ENCODE peak calls at places on chromosomes 7 and 10, in nine cellular contexts. T, J, O, H, M, E, Z, P and G are unnamed samples.

GRCh38 chr10:125064681-125065492 is 95.5 kb downstream of the CTBP2 start:
- DNase-seq in T (peak), J (peak), O (no peak), H (peak), M (peak), E (no peak), Z (no peak), P (no peak), G (no peak)

GRCh38 chr7:16616122-16616521 is 29.4 kb downstream of the ANKMY2 start:
- DNase-seq in T (no peak), J (no peak), O (no peak), H (no peak), M (no peak), E (no peak), Z (no peak), P (no peak), G (no peak)

GRCh38 chr7:16739863-16740622 is 13.5 kb upstream of the TSPAN13 start:
- DNase-seq in T (peak), J (peak), O (peak), H (peak), M (peak), E (no peak), Z (no peak), P (peak), G (no peak)

GRCh38 chr7:40310213-40310612 is 175.4 kb downstream of the SUGCT start:
- DNase-seq in T (no peak), J (peak), O (no peak), H (no peak), M (no peak), E (no peak), Z (no peak), P (no peak), G (no peak)

GRCh38 chr10:95818663-95819062 is 62.7 kb downstream of the ENTPD1 start:
- DNase-seq in T (peak), J (peak), O (peak), H (peak), M (peak), E (no peak), Z (no peak), P (no peak), G (no peak)

GRCh38 chr10:89337493-89337892 is 9.7 kb downstream of the IFIT3 start:
- DNase-seq in T (peak), J (peak), O (peak), H (peak), M (no peak), E (no peak), Z (no peak), P (peak), G (no peak)

GRCh38 chr7:22143496-22143895 is 197.8 kb upstream of the CDCA7L start:
- DNase-seq in T (no peak), J (no peak), O (no peak), H (no peak), M (no peak), E (no peak), Z (no peak), P (no peak), G (no peak)

GRCh38 chr10:71486465-71487114 is 89.9 kb downstream of the CDH23 start:
- DNase-seq in T (peak), J (peak), O (peak), H (peak), M (no peak), E (peak), Z (peak), P (peak), G (no peak)

GRCh38 chr7:106166651-106167342 is 54.7 kb upstream of the SYPL1 start:
- DNase-seq in T (peak), J (peak), O (peak), H (peak), M (peak), E (no peak), Z (peak), P (peak), G (peak)

GRCh38 chr7:33895025-33895804 is 10.1 kb upstream of the BMPER start:
- DNase-seq in T (peak), J (peak), O (peak), H (peak), M (peak), E (peak), Z (peak), P (peak), G (peak)

GRCh38 chr7:66556177-66556548 is 72.5 kb upstream of the KCTD7 start:
- DNase-seq in T (no peak), J (no peak), O (no peak), H (no peak), M (no peak), E (no peak), Z (no peak), P (no peak), G (no peak)

GRCh38 chr10:97333351-97333600 is 1.3 kb downstream of the FRAT2 start:
- DNase-seq in T (peak), J (peak), O (no peak), H (peak), M (no peak), E (no peak), Z (peak), P (peak), G (no peak)
- TF ChIP-seq CTCF in T (peak), J (peak), O (peak), H (no peak), M (peak), E (no peak), Z (peak), P (peak), G (peak)

DNA sequence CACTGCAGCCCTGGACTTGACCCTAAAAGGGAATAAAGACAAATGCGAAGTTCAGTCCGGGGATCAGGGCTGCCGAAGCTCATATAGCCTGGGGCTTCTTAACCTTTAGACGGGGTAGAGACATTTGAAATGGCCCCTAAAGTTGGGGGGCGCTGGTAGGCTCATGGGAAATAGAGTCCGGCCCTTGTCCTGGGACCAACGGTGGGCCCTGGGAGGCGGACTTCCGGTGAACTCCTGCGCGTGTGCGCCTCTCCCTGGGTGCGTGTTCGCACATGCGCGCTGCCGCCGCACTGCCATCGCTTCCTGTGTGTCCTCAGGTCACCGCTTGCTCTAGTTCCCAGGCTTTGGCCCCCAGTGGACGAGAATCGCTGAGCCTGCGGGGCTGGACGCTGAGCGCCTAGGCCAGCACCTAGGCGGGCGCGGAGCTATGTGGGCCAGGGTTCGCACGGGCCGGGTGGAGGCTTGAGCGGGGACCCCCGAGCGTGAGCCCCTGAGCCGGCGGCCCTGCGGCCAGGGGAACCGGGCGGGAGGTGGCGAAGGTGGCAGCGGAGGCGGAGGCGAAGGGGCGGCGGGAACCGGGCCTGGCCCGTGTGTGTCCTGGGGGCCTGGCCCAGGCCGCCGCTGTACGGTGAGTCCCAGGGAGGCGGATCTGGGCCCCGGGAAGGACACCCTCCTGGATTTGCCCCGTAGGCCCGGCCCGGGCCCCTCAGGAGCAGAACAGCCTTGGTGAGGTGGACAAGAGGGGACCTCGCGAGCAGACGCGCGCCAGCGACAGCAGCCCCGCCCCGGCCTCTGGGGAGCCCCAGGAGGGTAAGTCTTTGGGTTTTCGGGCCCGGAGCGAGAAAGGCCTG is 23.0 kb upstream of the ZNF12 start:
- DNase-seq in T (peak), J (peak), O (peak), H (peak), M (peak), E (peak), Z (peak), P (peak), G (peak)
- TF ChIP-seq CTCF in T (no peak), J (no peak), O (no peak), H (no peak), M (no peak), E (no peak), Z (no peak), P (no peak), G (no peak)

GRCh38 chr7:76166404-76167255 is 35.1 kb upstream of the SRRM3 start:
- DNase-seq in T (peak), J (peak), O (peak), H (peak), M (peak), E (peak), Z (peak), P (peak), G (peak)
- TF ChIP-seq CTCF in T (peak), J (peak), O (peak), H (peak), M (peak), E (no peak), Z (peak), P (peak), G (no peak)

DNA sequence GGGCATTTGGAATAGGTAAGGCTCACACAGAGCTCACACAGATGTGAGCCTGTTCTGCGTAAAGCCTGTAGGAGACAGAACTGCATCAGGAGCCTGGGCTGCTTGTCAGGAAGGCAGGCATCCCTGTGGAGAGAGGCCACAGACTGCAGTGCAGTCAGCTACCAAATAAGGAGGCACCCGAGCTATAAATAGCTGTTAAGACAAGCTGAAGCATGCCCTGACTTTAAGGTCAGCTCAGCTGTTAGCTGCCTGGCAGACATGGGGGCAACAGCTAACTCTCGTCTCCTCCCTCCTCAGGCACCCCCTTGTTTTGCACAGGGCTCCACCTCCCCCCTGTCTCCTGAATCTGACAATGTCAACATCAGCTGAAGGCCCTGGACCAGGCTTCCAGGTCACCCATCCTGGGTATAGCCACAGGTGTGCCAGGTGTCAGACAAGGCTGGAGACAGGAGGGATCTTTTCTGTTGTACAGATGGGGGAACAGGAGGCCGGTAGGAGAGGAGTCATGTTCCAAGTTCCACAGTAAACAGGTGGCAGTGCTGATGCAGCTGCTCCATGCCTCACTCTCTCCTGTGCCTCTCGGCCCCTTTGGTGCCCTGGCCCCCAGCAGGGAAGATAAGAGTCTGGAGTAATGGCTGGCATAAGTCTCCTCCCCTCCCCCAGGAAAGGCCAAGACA is 27.6 kb upstream of the MKRN1 start:
- DNase-seq in T (peak), J (peak), O (peak), H (peak), M (peak), E (no peak), Z (peak), P (peak), G (no peak)
- TF ChIP-seq CTCF in T (no peak), J (peak), O (peak), H (no peak), M (peak), E (no peak), Z (peak), P (no peak), G (no peak)